ENCODE peak calls at places on chromosomes 6 and 20, in nine cellular contexts. One of them, this sample, is unnamed.

GRCh38 chr6:37083243-37084138 is 78.0 kb downstream of the FGD2 start:
- DNase-seq in GM13976: no peak
- DNase-seq in mucosa of gallbladder: peak; percentile 80
- DNase-seq in CD4-positive, alpha-beta T cell: no peak
- DNase-seq in NCI-H460: no peak
- DNase-seq in stimulated activated naive CD8-positive, alpha-beta T cell treated with anti-CD3 and anti-CD28 coated beads, Interleukin-15, Interleukin-2, amounts not matched to agents 100 U/mL and 50 U/mL, for 24 hours: no peak
- DNase-seq in RPMI7951: peak; percentile 79
- DNase-seq in Daoy: no peak
- DNase-seq in psoas muscle: peak; percentile 67
- DNase-seq in this sample: no peak

GRCh38 chr6:132669690-132670291 is 10.8 kb upstream of the TAAR1 start:
- DNase-seq in GM13976: peak; percentile 47
- DNase-seq in mucosa of gallbladder: no peak
- DNase-seq in CD4-positive, alpha-beta T cell: no peak
- DNase-seq in NCI-H460: peak; percentile 23
- DNase-seq in stimulated activated naive CD8-positive, alpha-beta T cell treated with anti-CD3 and anti-CD28 coated beads, Interleukin-15, Interleukin-2, amounts not matched to agents 100 U/mL and 50 U/mL, for 24 hours: no peak
- DNase-seq in RPMI7951: peak; percentile 40
- DNase-seq in Daoy: peak; percentile 11
- DNase-seq in psoas muscle: no peak
- DNase-seq in this sample: no peak

GRCh38 chr20:57389695-57390603 is 1.2 kb upstream of the RBM38 start:
- DNase-seq in GM13976: peak; percentile 73
- DNase-seq in mucosa of gallbladder: no peak
- DNase-seq in CD4-positive, alpha-beta T cell: peak; percentile 38
- DNase-seq in NCI-H460: no peak
- DNase-seq in stimulated activated naive CD8-positive, alpha-beta T cell treated with anti-CD3 and anti-CD28 coated beads, Interleukin-15, Interleukin-2, amounts not matched to agents 100 U/mL and 50 U/mL, for 24 hours: peak; percentile 80
- DNase-seq in RPMI7951: peak; percentile 14
- DNase-seq in Daoy: no peak
- DNase-seq in psoas muscle: peak; percentile 63
- DNase-seq in this sample: no peak

GRCh38 chr20:17958326-17959256 is 10.0 kb downstream of the SNX5 start:
- DNase-seq in GM13976: no peak
- DNase-seq in mucosa of gallbladder: no peak
- DNase-seq in CD4-positive, alpha-beta T cell: no peak
- DNase-seq in NCI-H460: no peak
- DNase-seq in stimulated activated naive CD8-positive, alpha-beta T cell treated with anti-CD3 and anti-CD28 coated beads, Interleukin-15, Interleukin-2, amounts not matched to agents 100 U/mL and 50 U/mL, for 24 hours: no peak
- DNase-seq in RPMI7951: no peak
- DNase-seq in Daoy: no peak
- DNase-seq in psoas muscle: no peak
- DNase-seq in this sample: no peak

GRCh38 chr20:3092611-3093379 is 8.3 kb upstream of the AVP start:
- DNase-seq in GM13976: peak; percentile 66
- DNase-seq in mucosa of gallbladder: no peak
- DNase-seq in CD4-positive, alpha-beta T cell: peak; percentile 51
- DNase-seq in NCI-H460: no peak
- DNase-seq in stimulated activated naive CD8-positive, alpha-beta T cell treated with anti-CD3 and anti-CD28 coated beads, Interleukin-15, Interleukin-2, amounts not matched to agents 100 U/mL and 50 U/mL, for 24 hours: peak; percentile 57
- DNase-seq in RPMI7951: no peak
- DNase-seq in Daoy: no peak
- DNase-seq in psoas muscle: no peak
- DNase-seq in this sample: no peak

GRCh38 chr6:116398366-116399005 is 27.7 kb downstream of the DSE start:
- DNase-seq in GM13976: no peak
- DNase-seq in mucosa of gallbladder: no peak
- DNase-seq in CD4-positive, alpha-beta T cell: no peak
- DNase-seq in NCI-H460: peak; percentile 44
- DNase-seq in stimulated activated naive CD8-positive, alpha-beta T cell treated with anti-CD3 and anti-CD28 coated beads, Interleukin-15, Interleukin-2, amounts not matched to agents 100 U/mL and 50 U/mL, for 24 hours: no peak
- DNase-seq in RPMI7951: no peak
- DNase-seq in Daoy: peak; percentile 45
- DNase-seq in psoas muscle: no peak
- DNase-seq in this sample: no peak

GRCh38 chr20:1122388-1123315 is 4.2 kb downstream of the PSMF1 start:
- DNase-seq in GM13976: no peak
- DNase-seq in mucosa of gallbladder: peak; percentile 62
- DNase-seq in CD4-positive, alpha-beta T cell: no peak
- DNase-seq in NCI-H460: peak; percentile 68
- DNase-seq in stimulated activated naive CD8-positive, alpha-beta T cell treated with anti-CD3 and anti-CD28 coated beads, Interleukin-15, Interleukin-2, amounts not matched to agents 100 U/mL and 50 U/mL, for 24 hours: no peak
- DNase-seq in RPMI7951: peak; percentile 78
- DNase-seq in Daoy: peak; percentile 55
- DNase-seq in psoas muscle: peak; percentile 59
- DNase-seq in this sample: no peak

GRCh38 chr6:144478487-144478886 is 193.4 kb downstream of the UTRN start:
- DNase-seq in GM13976: no peak
- DNase-seq in mucosa of gallbladder: no peak
- DNase-seq in CD4-positive, alpha-beta T cell: no peak
- DNase-seq in NCI-H460: no peak
- DNase-seq in stimulated activated naive CD8-positive, alpha-beta T cell treated with anti-CD3 and anti-CD28 coated beads, Interleukin-15, Interleukin-2, amounts not matched to agents 100 U/mL and 50 U/mL, for 24 hours: no peak
- DNase-seq in RPMI7951: no peak
- DNase-seq in Daoy: no peak
- DNase-seq in psoas muscle: peak; percentile 86
- DNase-seq in this sample: no peak

GRCh38 chr6:166007349-166008263 is 160.0 kb downstream of the TBXT start:
- DNase-seq in GM13976: no peak
- DNase-seq in mucosa of gallbladder: peak; percentile 68
- DNase-seq in CD4-positive, alpha-beta T cell: no peak
- DNase-seq in NCI-H460: peak; percentile 72
- DNase-seq in stimulated activated naive CD8-positive, alpha-beta T cell treated with anti-CD3 and anti-CD28 coated beads, Interleukin-15, Interleukin-2, amounts not matched to agents 100 U/mL and 50 U/mL, for 24 hours: no peak
- DNase-seq in RPMI7951: peak; percentile 72
- DNase-seq in Daoy: no peak
- DNase-seq in psoas muscle: no peak
- DNase-seq in this sample: no peak

GRCh38 chr20:47611785-47612184 is 110.1 kb downstream of the NCOA3 start:
- DNase-seq in GM13976: no peak
- DNase-seq in mucosa of gallbladder: no peak
- DNase-seq in CD4-positive, alpha-beta T cell: no peak
- DNase-seq in NCI-H460: no peak
- DNase-seq in stimulated activated naive CD8-positive, alpha-beta T cell treated with anti-CD3 and anti-CD28 coated beads, Interleukin-15, Interleukin-2, amounts not matched to agents 100 U/mL and 50 U/mL, for 24 hours: no peak
- DNase-seq in RPMI7951: no peak
- DNase-seq in Daoy: no peak
- DNase-seq in psoas muscle: no peak
- DNase-seq in this sample: no peak

GRCh38 chr6:40832691-40833090 is 206.3 kb downstream of the UNC5CL start:
- DNase-seq in GM13976: no peak
- DNase-seq in mucosa of gallbladder: no peak
- DNase-seq in CD4-positive, alpha-beta T cell: no peak
- DNase-seq in NCI-H460: no peak
- DNase-seq in stimulated activated naive CD8-positive, alpha-beta T cell treated with anti-CD3 and anti-CD28 coated beads, Interleukin-15, Interleukin-2, amounts not matched to agents 100 U/mL and 50 U/mL, for 24 hours: no peak
- DNase-seq in RPMI7951: no peak
- DNase-seq in Daoy: no peak
- DNase-seq in psoas muscle: no peak
- DNase-seq in this sample: no peak

GRCh38 chr20:2296545-2297351 is 947 bp downstream of the TGM3 start:
- DNase-seq in GM13976: no peak
- DNase-seq in mucosa of gallbladder: no peak
- DNase-seq in CD4-positive, alpha-beta T cell: no peak
- DNase-seq in NCI-H460: no peak
- DNase-seq in stimulated activated naive CD8-positive, alpha-beta T cell treated with anti-CD3 and anti-CD28 coated beads, Interleukin-15, Interleukin-2, amounts not matched to agents 100 U/mL and 50 U/mL, for 24 hours: no peak
- DNase-seq in RPMI7951: no peak
- DNase-seq in Daoy: no peak
- DNase-seq in psoas muscle: no peak
- DNase-seq in this sample: no peak

GRCh38 chr6:167710521-167710920 is 116.2 kb upstream of the AFDN start:
- DNase-seq in GM13976: no peak
- DNase-seq in mucosa of gallbladder: no peak
- DNase-seq in CD4-positive, alpha-beta T cell: no peak
- DNase-seq in NCI-H460: no peak
- DNase-seq in stimulated activated naive CD8-positive, alpha-beta T cell treated with anti-CD3 and anti-CD28 coated beads, Interleukin-15, Interleukin-2, amounts not matched to agents 100 U/mL and 50 U/mL, for 24 hours: no peak
- DNase-seq in RPMI7951: no peak
- DNase-seq in Daoy: no peak
- DNase-seq in psoas muscle: no peak
- DNase-seq in this sample: no peak

GRCh38 chr6:143965503-143966171 is 42.4 kb downstream of the PLAGL1 start:
- DNase-seq in GM13976: no peak
- DNase-seq in mucosa of gallbladder: no peak
- DNase-seq in CD4-positive, alpha-beta T cell: no peak
- DNase-seq in NCI-H460: no peak
- DNase-seq in stimulated activated naive CD8-positive, alpha-beta T cell treated with anti-CD3 and anti-CD28 coated beads, Interleukin-15, Interleukin-2, amounts not matched to agents 100 U/mL and 50 U/mL, for 24 hours: no peak
- DNase-seq in RPMI7951: peak; percentile 90
- DNase-seq in Daoy: peak; percentile 75
- DNase-seq in psoas muscle: no peak
- DNase-seq in this sample: no peak

GRCh38 chr6:29791162-29791561 is 36.5 kb upstream of the HLA-G start:
- DNase-seq in GM13976: no peak
- DNase-seq in mucosa of gallbladder: no peak
- DNase-seq in CD4-positive, alpha-beta T cell: no peak
- DNase-seq in NCI-H460: no peak
- DNase-seq in stimulated activated naive CD8-positive, alpha-beta T cell treated with anti-CD3 and anti-CD28 coated beads, Interleukin-15, Interleukin-2, amounts not matched to agents 100 U/mL and 50 U/mL, for 24 hours: no peak
- DNase-seq in RPMI7951: no peak
- DNase-seq in Daoy: no peak
- DNase-seq in psoas muscle: no peak
- DNase-seq in this sample: no peak

GRCh38 chr20:57425150-57426013 is 34.2 kb downstream of the RBM38 start:
- DNase-seq in GM13976: no peak
- DNase-seq in mucosa of gallbladder: no peak
- DNase-seq in CD4-positive, alpha-beta T cell: no peak
- DNase-seq in NCI-H460: no peak
- DNase-seq in stimulated activated naive CD8-positive, alpha-beta T cell treated with anti-CD3 and anti-CD28 coated beads, Interleukin-15, Interleukin-2, amounts not matched to agents 100 U/mL and 50 U/mL, for 24 hours: no peak
- DNase-seq in RPMI7951: no peak
- DNase-seq in Daoy: no peak
- DNase-seq in psoas muscle: peak; percentile 66
- DNase-seq in this sample: no peak

GRCh38 chr6:88365656-88366055 is 199.5 kb upstream of the CNR1 start:
- DNase-seq in GM13976: no peak
- DNase-seq in mucosa of gallbladder: no peak
- DNase-seq in CD4-positive, alpha-beta T cell: no peak
- DNase-seq in NCI-H460: no peak
- DNase-seq in stimulated activated naive CD8-positive, alpha-beta T cell treated with anti-CD3 and anti-CD28 coated beads, Interleukin-15, Interleukin-2, amounts not matched to agents 100 U/mL and 50 U/mL, for 24 hours: no peak
- DNase-seq in RPMI7951: no peak
- DNase-seq in Daoy: no peak
- DNase-seq in psoas muscle: no peak
- DNase-seq in this sample: no peak

GRCh38 chr20:33789109-33789857 is 21.9 kb upstream of the CHMP4B start:
- DNase-seq in GM13976: no peak
- DNase-seq in mucosa of gallbladder: peak; percentile 95
- DNase-seq in CD4-positive, alpha-beta T cell: no peak
- DNase-seq in NCI-H460: no peak
- DNase-seq in stimulated activated naive CD8-positive, alpha-beta T cell treated with anti-CD3 and anti-CD28 coated beads, Interleukin-15, Interleukin-2, amounts not matched to agents 100 U/mL and 50 U/mL, for 24 hours: no peak
- DNase-seq in RPMI7951: peak; percentile 98
- DNase-seq in Daoy: peak; percentile 98
- DNase-seq in psoas muscle: peak; percentile 28
- DNase-seq in this sample: no peak

GRCh38 chr20:44056010-44056698 is 130.8 kb downstream of the JPH2 start:
- DNase-seq in GM13976: no peak
- DNase-seq in mucosa of gallbladder: no peak
- DNase-seq in CD4-positive, alpha-beta T cell: peak; percentile 72
- DNase-seq in NCI-H460: peak; percentile 26
- DNase-seq in stimulated activated naive CD8-positive, alpha-beta T cell treated with anti-CD3 and anti-CD28 coated beads, Interleukin-15, Interleukin-2, amounts not matched to agents 100 U/mL and 50 U/mL, for 24 hours: peak; percentile 59
- DNase-seq in RPMI7951: no peak
- DNase-seq in Daoy: peak; percentile 23
- DNase-seq in psoas muscle: no peak
- DNase-seq in this sample: no peak

GRCh38 chr6:37317312-37318038 is 36.3 kb upstream of the RNF8 start:
- DNase-seq in GM13976: no peak
- DNase-seq in mucosa of gallbladder: no peak
- DNase-seq in CD4-positive, alpha-beta T cell: no peak
- DNase-seq in NCI-H460: no peak
- DNase-seq in stimulated activated naive CD8-positive, alpha-beta T cell treated with anti-CD3 and anti-CD28 coated beads, Interleukin-15, Interleukin-2, amounts not matched to agents 100 U/mL and 50 U/mL, for 24 hours: no peak
- DNase-seq in RPMI7951: peak; percentile 11
- DNase-seq in Daoy: no peak
- DNase-seq in psoas muscle: no peak
- DNase-seq in this sample: no peak

GRCh38 chr6:143575840-143576498 is 64.4 kb upstream of the FUCA2 start:
- DNase-seq in GM13976: no peak
- DNase-seq in mucosa of gallbladder: no peak
- DNase-seq in CD4-positive, alpha-beta T cell: no peak
- DNase-seq in NCI-H460: no peak
- DNase-seq in stimulated activated naive CD8-positive, alpha-beta T cell treated with anti-CD3 and anti-CD28 coated beads, Interleukin-15, Interleukin-2, amounts not matched to agents 100 U/mL and 50 U/mL, for 24 hours: no peak
- DNase-seq in RPMI7951: no peak
- DNase-seq in Daoy: no peak
- DNase-seq in psoas muscle: no peak
- DNase-seq in this sample: no peak

GRCh38 chr20:31713312-31714049 is 9.2 kb downstream of the BCL2L1 start:
- DNase-seq in GM13976: no peak
- DNase-seq in mucosa of gallbladder: peak; percentile 58
- DNase-seq in CD4-positive, alpha-beta T cell: no peak
- DNase-seq in NCI-H460: peak; percentile 86
- DNase-seq in stimulated activated naive CD8-positive, alpha-beta T cell treated with anti-CD3 and anti-CD28 coated beads, Interleukin-15, Interleukin-2, amounts not matched to agents 100 U/mL and 50 U/mL, for 24 hours: no peak
- DNase-seq in RPMI7951: peak; percentile 98
- DNase-seq in Daoy: peak; percentile 95
- DNase-seq in psoas muscle: peak; percentile 90
- DNase-seq in this sample: no peak

This sample was measured in NCI-H187 treated with DMSO at 0.1 percent for 48 hours.